ENCODE peak calls at places on chromosomes 4 and X, in four cellular contexts. W, I, R and M are unnamed samples.

GRCh38 chr4:7194251-7195137 is 2.2 kb downstream of the SORCS2 start:
- DNase-seq in W (no peak), R (no peak), I (no peak), M (no peak)

GRCh38 chrX:21946925-21947641 is 6.6 kb downstream of the SMS start:
- DNase-seq in I (no peak), W (no peak), R (no peak), M (no peak)

GRCh38 chr4:181909368-181909767 is 333.8 kb upstream of the TENM3 start:
- DNase-seq in R (no peak), W (no peak), I (no peak), M (no peak)

GRCh38 chrX:46865281-46865680 is 28.4 kb downstream of the RP2 start:
- DNase-seq in I (no peak), W (no peak), R (peak), M (no peak)

GRCh38 chr4:136526517-136526916 is 1005.8 kb downstream of the PCDH18 start:
- DNase-seq in R (no peak), W (no peak), I (no peak), M (no peak)

GRCh38 chrX:11665144-11666040 is at the start of gene ARHGAP6:
- DNase-seq in R (no peak), I (no peak), W (no peak), M (peak)

GRCh38 chrX:14832151-14832550 is 40.7 kb downstream of the FANCB start:
- DNase-seq in W (no peak), R (no peak), I (no peak), M (no peak)

GRCh38 chrX:129998006-129998405 is 15.6 kb downstream of the BCORL1 start:
- DNase-seq in R (no peak), W (no peak), I (no peak), M (no peak)

GRCh38 chr4:88964450-88964849 is 92.5 kb downstream of the FAM13A start:
- DNase-seq in W (no peak), I (no peak), R (no peak), M (no peak)

GRCh38 chr4:1344696-1345095 is 2.3 kb upstream of the UVSSA start:
- DNase-seq in R (no peak), I (no peak), W (no peak), M (no peak)

GRCh38 chr4:54942735-54943134 is 182.7 kb downstream of the KDR start:
- DNase-seq in W (no peak), I (no peak), R (no peak), M (no peak)

GRCh38 chr4:153643406-153644016 is 40.6 kb upstream of the TLR2 start:
- DNase-seq in W (peak), R (peak), I (peak), M (peak)

GRCh38 chr4:26310264-26310663 is 10.6 kb upstream of the RBPJ start:
- DNase-seq in I (no peak), R (no peak), W (no peak), M (no peak)

GRCh38 chr4:26308573-26308972 is 12.2 kb upstream of the RBPJ start:
- DNase-seq in I (no peak), R (no peak), W (no peak), M (no peak)

GRCh38 chr4:26303008-26303407 is 17.8 kb upstream of the RBPJ start:
- DNase-seq in R (no peak), W (no peak), I (no peak), M (no peak)

GRCh38 chr4:26302390-26302897 is 18.4 kb upstream of the RBPJ start:
- DNase-seq in I (no peak), R (peak), W (no peak), M (no peak)

DNA sequence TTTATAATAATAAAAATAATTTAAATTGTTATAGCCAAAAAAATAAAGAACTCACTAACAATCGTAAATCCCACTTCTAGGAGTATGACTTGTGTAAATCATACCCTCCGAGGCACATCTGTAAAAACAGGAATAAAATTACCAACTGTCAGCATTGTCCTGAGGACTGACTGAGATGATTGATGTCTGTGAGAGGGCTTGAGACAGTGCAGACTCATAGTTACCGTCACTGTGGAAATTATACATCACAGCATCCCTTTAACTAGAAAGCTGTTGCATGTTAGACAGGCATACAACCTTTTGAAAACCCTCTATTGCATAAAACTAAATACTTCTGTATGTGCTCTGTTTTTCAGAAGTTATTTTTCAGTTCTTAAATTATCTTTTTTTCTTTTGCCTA is 13.8 kb upstream of the RBPJ start:
- DNase-seq in I (no peak), W (no peak), R (no peak), M (no peak)
- TF ChIP-seq POLR2AphosphoS5 in I (no peak), W (no peak), R (no peak), M (no peak)

DNA sequence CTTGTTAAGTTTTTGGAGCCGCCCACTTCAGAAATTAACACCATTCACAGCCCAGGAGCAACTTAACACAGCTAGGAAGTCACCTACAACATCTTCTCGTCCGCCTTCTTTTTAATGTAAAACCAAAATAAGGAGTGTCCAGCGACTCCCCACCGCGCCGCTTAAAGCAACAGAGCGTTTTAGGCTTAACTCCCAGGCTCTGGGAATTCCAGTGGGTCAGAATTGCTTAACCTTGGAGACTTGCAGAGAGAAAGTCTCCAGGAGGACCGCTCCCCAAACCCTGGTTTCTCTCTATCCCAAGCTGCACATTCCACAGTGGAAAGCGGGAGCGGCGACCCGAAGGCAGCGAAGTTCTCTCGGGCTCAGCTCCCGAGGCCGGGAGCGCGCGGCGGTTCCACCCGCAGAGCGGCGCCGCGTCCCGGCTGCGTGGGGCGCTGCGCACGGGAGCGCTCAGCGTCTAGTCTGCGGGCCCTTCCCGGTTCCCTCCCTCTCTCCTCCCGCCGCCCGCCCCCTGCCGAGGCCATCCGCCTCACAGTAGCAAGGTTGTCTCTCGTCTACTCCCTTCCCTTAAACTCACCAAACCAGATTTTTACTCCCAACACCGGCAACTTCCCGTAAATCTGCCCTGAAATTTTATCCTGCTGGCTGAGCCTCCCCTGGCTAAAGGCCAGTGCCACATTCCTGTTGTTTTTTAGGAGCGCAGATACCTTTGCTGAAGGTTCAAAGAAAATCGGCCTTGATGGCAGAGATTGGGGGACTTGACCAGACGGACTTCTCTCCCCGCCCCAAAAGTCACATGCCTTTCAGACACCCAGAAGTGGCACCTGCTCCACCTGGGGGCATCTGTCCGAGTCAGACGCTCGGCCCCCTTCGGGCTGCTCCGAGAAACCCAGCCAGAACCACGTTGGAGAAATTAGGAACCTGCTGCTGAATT is at the start of gene RBM47:
- DNase-seq in W (no peak), R (peak), I (no peak), M (peak)
- TF ChIP-seq SPI1 in W (no peak), R (no peak), I (no peak), M (peak)

GRCh38 chrX:9785944-9786741 is at the start of gene SHROOM2:
- DNase-seq in R (no peak), W (no peak), I (peak), M (no peak)

GRCh38 chrX:9786839-9787635 is 808 bp downstream of the SHROOM2 start:
- DNase-seq in I (no peak), W (no peak), R (no peak), M (no peak)

GRCh38 chrX:9790866-9791265 is 4.6 kb downstream of the SHROOM2 start:
- DNase-seq in W (no peak), I (no peak), R (no peak), M (no peak)

GRCh38 chrX:9789555-9789954 is 3.3 kb downstream of the SHROOM2 start:
- DNase-seq in R (no peak), I (no peak), W (no peak), M (no peak)

DNA sequence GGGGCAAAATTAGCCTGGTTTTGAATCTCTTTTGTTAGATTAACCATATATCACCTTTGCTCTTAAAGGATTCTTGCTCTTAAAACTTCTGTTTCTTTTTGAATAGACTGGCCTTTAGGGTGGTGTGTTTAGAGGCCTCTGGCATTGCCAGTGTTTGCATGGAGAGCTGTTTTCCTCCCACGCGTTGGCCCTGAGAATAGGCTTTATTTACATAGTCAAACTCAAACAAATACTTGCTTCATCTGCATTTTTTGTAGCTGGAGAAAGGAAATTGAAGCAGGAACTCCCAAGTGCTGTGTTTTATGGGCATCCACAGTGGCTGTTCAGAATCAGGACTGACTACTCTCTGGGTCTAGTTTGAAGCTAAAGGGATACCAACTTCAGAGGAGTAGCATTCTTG is 2.7 kb downstream of the SHROOM2 start:
- DNase-seq in I (no peak), W (no peak), R (no peak), M (no peak)
- TF ChIP-seq POLR2AphosphoS5 in I (no peak), W (no peak), R (no peak), M (no peak)

GRCh38 chr4:113673450-113673849 is 88.1 kb downstream of the CAMK2D start:
- DNase-seq in R (no peak), W (no peak), I (no peak), M (no peak)
- TF ChIP-seq SPI1 in R (no peak), W (peak), I (no peak), M (peak)